ENCODE peak calls at places on chromosomes 3 and 15, in five cellular contexts. U is MM.1S, J is upper lobe of right lung, H is GM13976, T is HFF-Myc. D is an unnamed sample.

GRCh38 chr15:44082558-44083151 is 112.4 kb downstream of the FRMD5 start:
- DNase-seq in T (no peak), J (no peak), H (no peak), U (no peak), D (no peak)

GRCh38 chr3:149273096-149273751 is 51.6 kb upstream of the CP start:
- DNase-seq in T (peak), U (peak), H (peak), J (no peak), D (peak)

GRCh38 chr3:175716451-175716850 is 857.3 kb downstream of the NAALADL2 start:
- DNase-seq in U (no peak), T (peak), H (no peak), J (no peak), D (no peak)

GRCh38 chr15:52438047-52438446 is 90.6 kb downstream of the MYO5A start:
- DNase-seq in T (no peak), U (no peak), J (no peak), H (no peak), D (no peak)

GRCh38 chr3:128367726-128368125 is 99.0 kb downstream of the DNAJB8 start:
- DNase-seq in T (no peak), U (no peak), J (no peak), H (no peak), D (no peak)

GRCh38 chr3:178699810-178700209 is 163.6 kb downstream of the KCNMB2 start:
- DNase-seq in U (no peak), T (no peak), H (no peak), J (peak), D (no peak)

GRCh38 chr15:90035095-90035834 is 34.1 kb downstream of the ZNF710 start:
- DNase-seq in J (peak), T (no peak), U (no peak), H (no peak), D (no peak)

GRCh38 chr3:20052851-20053250 is 12.6 kb downstream of the KAT2B start:
- DNase-seq in H (no peak), J (no peak), U (no peak), T (no peak), D (no peak)

GRCh38 chr3:66957357-66957756 is 40.8 kb upstream of the KBTBD8 start:
- DNase-seq in J (no peak), H (no peak), T (no peak), U (no peak), D (no peak)

DNA sequence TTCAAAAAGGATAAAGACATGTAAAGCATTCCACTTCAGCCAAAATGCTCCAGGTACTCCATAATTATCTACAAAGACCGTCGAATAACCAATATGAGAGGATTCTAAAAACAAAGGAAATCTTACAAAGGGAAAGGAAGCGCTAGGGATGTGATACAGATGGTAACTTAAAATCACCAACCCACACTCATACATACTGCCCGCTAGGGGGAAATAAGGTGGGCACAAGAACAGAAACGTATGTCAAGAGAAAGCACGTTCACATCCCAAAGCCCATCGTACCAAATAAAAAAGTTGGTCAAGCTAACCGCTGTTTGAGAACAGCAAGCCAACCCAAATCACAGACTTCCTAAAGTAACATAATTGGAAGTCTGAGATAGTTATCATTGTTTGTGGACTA is 429.4 kb downstream of the SHQ1 start:
- DNase-seq in T (no peak), H (no peak), U (no peak), J (no peak), D (no peak)
- TF ChIP-seq CTCF in T (no peak), H (no peak), U (no peak), J (no peak), D (no peak)

GRCh38 chr15:71650603-71651002 is 159.8 kb upstream of the NR2E3 start:
- DNase-seq in H (no peak), T (no peak), U (no peak), J (no peak), D (no peak)

GRCh38 chr15:71654714-71655174 is 155.6 kb upstream of the NR2E3 start:
- DNase-seq in H (no peak), U (no peak), T (no peak), J (no peak), D (no peak)

GRCh38 chr15:71649894-71650293 is 160.5 kb upstream of the NR2E3 start:
- DNase-seq in U (no peak), T (no peak), J (no peak), H (no peak), D (no peak)

GRCh38 chr15:71653986-71654713 is 156.2 kb upstream of the NR2E3 start:
- DNase-seq in H (no peak), J (no peak), T (no peak), U (no peak), D (no peak)

DNA sequence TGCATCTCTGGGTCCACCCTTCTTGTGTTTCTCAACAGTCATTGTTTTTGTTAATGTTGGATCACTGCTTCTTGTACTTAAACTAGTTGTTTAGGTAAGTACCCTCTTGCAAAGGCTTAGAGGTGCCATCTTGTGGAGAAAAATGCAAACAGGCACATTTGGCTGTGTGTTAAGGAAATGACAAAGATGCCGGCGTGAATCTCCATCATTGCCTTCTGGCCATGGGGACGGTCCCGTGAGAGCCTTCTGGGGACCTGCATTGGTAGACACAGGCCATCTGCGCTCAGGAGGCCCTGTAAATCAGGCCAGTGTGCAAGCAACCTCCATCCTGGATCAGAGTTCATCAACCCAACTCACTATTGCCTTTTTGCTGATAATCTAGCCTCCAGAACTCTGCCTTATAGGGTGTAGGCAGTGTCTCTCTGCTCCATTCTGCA is 158.6 kb upstream of the NR2E3 start:
- DNase-seq in T (peak), H (peak), U (peak), J (no peak), D (peak)
- TF ChIP-seq CTCF in T (peak), H (peak), U (peak), J (peak), D (peak)

GRCh38 chr3:119883461-119884160 is 101.7 kb downstream of the NR1I2 start:
- DNase-seq in U (no peak), T (no peak), J (no peak), H (no peak), D (no peak)
- TF ChIP-seq CTCF in U (no peak), T (no peak), J (no peak), H (no peak), D (no peak)

GRCh38 chr3:173876476-173876875 is 478.9 kb downstream of the NLGN1 start:
- DNase-seq in U (no peak), T (no peak), J (no peak), H (no peak), D (no peak)
- TF ChIP-seq CTCF in U (peak), T (no peak), J (no peak), H (no peak), D (no peak)

DNA sequence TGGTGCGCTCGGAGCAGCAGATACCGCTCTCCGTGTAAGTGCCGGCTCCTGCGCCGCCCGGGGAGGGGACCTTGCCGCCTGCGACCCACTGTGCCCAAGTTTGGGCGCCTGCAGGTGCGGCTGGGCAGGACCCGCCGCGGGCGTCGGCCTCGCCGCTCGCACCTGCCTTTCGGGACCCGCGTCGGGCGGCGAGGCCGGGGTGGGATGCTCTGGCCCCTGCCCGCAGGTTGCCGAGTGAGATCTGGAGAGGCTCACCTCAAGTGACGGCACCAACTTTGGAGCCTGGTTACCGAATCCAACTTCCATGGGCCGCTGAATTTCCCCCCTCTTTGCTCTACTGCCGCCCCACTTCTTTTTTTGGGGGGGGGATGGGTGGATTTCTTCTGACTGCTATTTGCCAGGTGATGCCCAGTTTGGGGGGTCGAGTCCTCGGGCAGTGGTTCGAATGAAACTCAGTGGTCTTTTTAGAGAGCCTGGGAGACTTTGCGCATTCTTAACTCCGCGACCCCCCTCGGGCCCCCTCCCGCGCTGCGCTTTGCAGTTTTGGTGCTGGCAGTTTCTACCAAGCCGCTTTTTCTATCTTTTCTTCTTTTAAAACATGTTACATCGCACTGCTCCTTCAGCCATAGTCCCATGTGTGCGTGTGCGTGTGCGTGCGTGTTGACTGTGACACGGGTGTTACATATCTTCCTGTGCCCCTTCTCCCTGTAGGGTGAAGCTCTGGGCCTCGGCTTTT is 618 bp downstream of the CACNA2D3 start:
- DNase-seq in J (no peak), H (peak), T (no peak), U (no peak), D (no peak)
- TF ChIP-seq CTCF in J (no peak), H (no peak), T (no peak), U (no peak), D (no peak)

DNA sequence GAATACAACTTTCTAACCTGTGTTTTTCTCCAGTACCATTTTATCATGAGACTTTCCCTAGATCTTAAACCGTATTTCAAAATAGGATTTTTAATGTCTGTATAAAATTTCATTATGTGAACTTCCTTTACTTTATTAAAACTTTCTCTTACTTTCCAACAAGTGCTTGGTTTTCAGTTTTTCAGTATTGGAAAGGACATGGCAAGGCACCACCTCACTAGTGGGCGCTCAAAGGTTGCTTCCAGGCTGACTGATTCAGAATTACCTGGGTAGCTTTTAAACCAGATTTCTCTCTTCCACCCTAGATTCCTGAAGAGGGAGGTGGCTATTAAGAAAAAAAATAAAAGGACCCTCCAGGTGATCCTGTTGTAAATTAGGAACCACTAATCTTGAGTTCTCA is 236.6 kb downstream of the SOX2 start:
- DNase-seq in H (no peak), J (no peak), U (no peak), T (no peak), D (no peak)
- TF ChIP-seq CTCF in H (no peak), J (no peak), U (peak), T (no peak), D (no peak)

GRCh38 chr15:26665950-26666921 is 106.6 kb downstream of the GABRB3 start:
- DNase-seq in H (no peak), U (no peak), J (no peak), T (no peak), D (no peak)
- TF ChIP-seq CTCF in H (no peak), U (no peak), J (no peak), T (no peak), D (no peak)

D was measured in GM10248.